ENCODE peak calls at places on chromosome 21, in eight cellular contexts. One of them, this sample, is unnamed. For H3K4me1, the result is how much of the 10 kb centered on the place peaks cover.

GRCh38 chr21:40852563-40852962 is 5.6 kb upstream of the DSCAM start:
- DNase-seq in ovary: no peak
- DNase-seq in OCI-LY7: no peak
- DNase-seq in IMR-90: no peak
- DNase-seq in CD8-positive, alpha-beta memory T cell: no peak
- DNase-seq in NT2/D1: no peak
- DNase-seq in Karpas-422: no peak
- DNase-seq in kidney: no peak
- DNase-seq in this sample: no peak

GRCh38 chr21:10521091-10521598 is at the start of gene TPTE:
- DNase-seq in ovary: no peak
- DNase-seq in kidney: no peak
- DNase-seq in OCI-LY7: no peak
- DNase-seq in NT2/D1: peak
- DNase-seq in IMR-90: no peak
- DNase-seq in CD8-positive, alpha-beta memory T cell: no peak
- DNase-seq in Karpas-422: no peak
- DNase-seq in this sample: peak

GRCh38 chr21:33587792-33588484 is 546 bp downstream of the DONSON start:
- DNase-seq in NT2/D1: peak
- DNase-seq in IMR-90: peak
- DNase-seq in Karpas-422: peak
- DNase-seq in OCI-LY7: peak
- DNase-seq in ovary: peak
- DNase-seq in kidney: peak
- DNase-seq in CD8-positive, alpha-beta memory T cell: no peak
- DNase-seq in this sample: peak

GRCh38 chr21:27422435-27422834 is 455.5 kb upstream of the ADAMTS5 start:
- DNase-seq in NT2/D1: no peak
- DNase-seq in CD8-positive, alpha-beta memory T cell: no peak
- DNase-seq in Karpas-422: no peak
- DNase-seq in IMR-90: peak
- DNase-seq in ovary: no peak
- DNase-seq in OCI-LY7: no peak
- DNase-seq in kidney: no peak
- DNase-seq in this sample: no peak

GRCh38 chr21:39004776-39005605 is 178.3 kb downstream of the PSMG1 start:
- DNase-seq in CD8-positive, alpha-beta memory T cell: no peak
- DNase-seq in NT2/D1: no peak
- DNase-seq in IMR-90: peak
- DNase-seq in kidney: peak
- DNase-seq in OCI-LY7: peak
- DNase-seq in Karpas-422: no peak
- DNase-seq in ovary: no peak
- DNase-seq in this sample: peak

GRCh38 chr21:39454949-39455668 is 3.3 kb downstream of the SH3BGR start:
- DNase-seq in kidney: no peak
- DNase-seq in OCI-LY7: no peak
- DNase-seq in ovary: no peak
- DNase-seq in NT2/D1: no peak
- DNase-seq in Karpas-422: no peak
- DNase-seq in IMR-90: no peak
- DNase-seq in CD8-positive, alpha-beta memory T cell: no peak
- DNase-seq in this sample: peak

GRCh38 chr21:46599251-46599572 is 5.7 kb downstream of the S100B start:
- DNase-seq in OCI-LY7: no peak
- DNase-seq in Karpas-422: no peak
- DNase-seq in CD8-positive, alpha-beta memory T cell: no peak
- DNase-seq in ovary: no peak
- DNase-seq in NT2/D1: no peak
- DNase-seq in IMR-90: peak
- DNase-seq in kidney: no peak
- DNase-seq in this sample: peak

GRCh38 chr21:33976082-33976979 is 60.7 kb upstream of the ATP5PO start:
- DNase-seq in Karpas-422: peak
- DNase-seq in ovary: no peak
- DNase-seq in NT2/D1: no peak
- DNase-seq in OCI-LY7: peak
- DNase-seq in CD8-positive, alpha-beta memory T cell: peak
- DNase-seq in kidney: no peak
- DNase-seq in IMR-90: peak
- DNase-seq in this sample: peak

GRCh38 chr21:31158789-31159581 is 120.7 kb upstream of the KRTAP19-8 start:
- DNase-seq in kidney: no peak
- DNase-seq in OCI-LY7: peak
- DNase-seq in IMR-90: peak
- DNase-seq in Karpas-422: no peak
- DNase-seq in NT2/D1: peak
- DNase-seq in ovary: no peak
- DNase-seq in CD8-positive, alpha-beta memory T cell: no peak
- DNase-seq in this sample: no peak

GRCh38 chr21:46474365-46474764 is 15.7 kb downstream of the DIP2A start:
- DNase-seq in OCI-LY7: no peak
- DNase-seq in ovary: no peak
- DNase-seq in NT2/D1: no peak
- DNase-seq in IMR-90: no peak
- DNase-seq in kidney: no peak
- DNase-seq in Karpas-422: no peak
- DNase-seq in CD8-positive, alpha-beta memory T cell: no peak
- DNase-seq in this sample: no peak

GRCh38 chr21:34899760-34900159 is 149.3 kb downstream of the RUNX1 start:
- DNase-seq in kidney: no peak
- DNase-seq in ovary: no peak
- DNase-seq in CD8-positive, alpha-beta memory T cell: no peak
- DNase-seq in Karpas-422: no peak
- DNase-seq in IMR-90: no peak
- DNase-seq in NT2/D1: no peak
- DNase-seq in OCI-LY7: no peak
- DNase-seq in this sample: no peak

GRCh38 chr21:44883250-44883649 is 9.8 kb upstream of the PTTG1IP start:
- DNase-seq in IMR-90: no peak
- DNase-seq in CD8-positive, alpha-beta memory T cell: no peak
- DNase-seq in OCI-LY7: no peak
- DNase-seq in Karpas-422: no peak
- DNase-seq in NT2/D1: no peak
- DNase-seq in kidney: peak
- DNase-seq in ovary: no peak
- DNase-seq in this sample: no peak

GRCh38 chr21:44647222-44647552 is 973 bp downstream of the KRTAP10-11 start:
- DNase-seq in IMR-90: no peak
- DNase-seq in ovary: no peak
- DNase-seq in OCI-LY7: no peak
- DNase-seq in CD8-positive, alpha-beta memory T cell: no peak
- DNase-seq in kidney: no peak
- DNase-seq in Karpas-422: no peak
- DNase-seq in NT2/D1: no peak
- DNase-seq in this sample: no peak

GRCh38 chr21:33971492-33972013 is 55.9 kb upstream of the ATP5PO start:
- DNase-seq in Karpas-422: no peak
- DNase-seq in NT2/D1: peak
- DNase-seq in IMR-90: peak
- DNase-seq in ovary: no peak
- DNase-seq in kidney: no peak
- DNase-seq in CD8-positive, alpha-beta memory T cell: no peak
- DNase-seq in OCI-LY7: no peak
- DNase-seq in this sample: no peak

GRCh38 chr21:45294509-45295291 is 7.0 kb upstream of the POFUT2 start:
- DNase-seq in ovary: peak
- DNase-seq in CD8-positive, alpha-beta memory T cell: no peak
- DNase-seq in Karpas-422: no peak
- DNase-seq in IMR-90: peak
- DNase-seq in NT2/D1: no peak
- DNase-seq in OCI-LY7: no peak
- DNase-seq in kidney: peak
- DNase-seq in this sample: peak

GRCh38 chr21:46323710-46324389 is at the start of the genes C21orf58 and PCNT:
- DNase-seq in Karpas-422: peak
- DNase-seq in NT2/D1: peak
- DNase-seq in OCI-LY7: peak
- DNase-seq in CD8-positive, alpha-beta memory T cell: peak
- DNase-seq in kidney: peak
- DNase-seq in ovary: peak
- DNase-seq in IMR-90: peak
- DNase-seq in this sample: peak

GRCh38 chr21:23401278-23401677 is 2206.0 kb downstream of the MRPL39 start:
- DNase-seq in IMR-90: no peak
- DNase-seq in Karpas-422: no peak
- DNase-seq in kidney: no peak
- DNase-seq in OCI-LY7: no peak
- DNase-seq in ovary: no peak
- DNase-seq in NT2/D1: peak
- DNase-seq in CD8-positive, alpha-beta memory T cell: no peak
- DNase-seq in this sample: no peak

GRCh38 chr21:40706806-40707205 is 140.2 kb downstream of the DSCAM start:
- DNase-seq in IMR-90: no peak
- DNase-seq in NT2/D1: no peak
- DNase-seq in CD8-positive, alpha-beta memory T cell: no peak
- DNase-seq in kidney: no peak
- DNase-seq in Karpas-422: no peak
- DNase-seq in ovary: no peak
- DNase-seq in OCI-LY7: no peak
- DNase-seq in this sample: no peak

DNA sequence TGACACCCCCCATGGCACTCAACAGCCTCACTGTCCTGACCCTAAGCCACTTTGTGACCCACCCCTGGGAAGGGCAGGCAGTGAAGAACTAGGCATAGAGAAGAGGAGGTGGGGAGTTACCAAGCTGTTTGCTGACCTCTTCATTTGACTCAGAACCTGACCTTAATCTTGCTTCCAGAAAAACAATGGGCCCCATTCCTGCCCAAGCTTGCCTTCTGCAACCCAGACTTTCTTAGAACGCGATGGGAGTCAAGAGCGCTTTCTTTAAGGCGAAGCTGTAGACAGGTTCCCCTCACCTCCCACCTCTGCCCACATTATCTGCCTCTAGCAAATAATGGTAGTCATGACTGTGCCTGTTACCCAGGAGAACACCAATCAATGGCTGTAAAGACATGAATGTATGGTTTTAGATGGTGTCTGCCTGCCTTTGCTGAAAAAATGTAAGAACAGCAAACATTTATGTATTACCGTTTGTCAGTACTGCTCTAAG is 8.2 kb upstream of the CBR3 start:
- DNase-seq in CD8-positive, alpha-beta memory T cell: no peak
- DNase-seq in NT2/D1: no peak
- DNase-seq in OCI-LY7: no peak
- DNase-seq in Karpas-422: no peak
- DNase-seq in ovary: no peak
- DNase-seq in kidney: no peak
- DNase-seq in IMR-90: no peak
- DNase-seq in this sample: no peak
- H3K4me1 ChIP-seq in CD8-positive, alpha-beta memory T cell: under half
- H3K4me1 ChIP-seq in NT2/D1: under half
- H3K4me1 ChIP-seq in OCI-LY7: under half
- H3K4me1 ChIP-seq in Karpas-422: under half
- H3K4me1 ChIP-seq in ovary: under half
- H3K4me1 ChIP-seq in kidney: under half
- H3K4me1 ChIP-seq in IMR-90: under half
- H3K4me1 ChIP-seq in this sample: under half

GRCh38 chr21:37065561-37066177 is 7.2 kb downstream of the PIGP start:
- DNase-seq in Karpas-422: no peak
- DNase-seq in IMR-90: no peak
- DNase-seq in OCI-LY7: no peak
- DNase-seq in ovary: no peak
- DNase-seq in CD8-positive, alpha-beta memory T cell: no peak
- DNase-seq in NT2/D1: no peak
- DNase-seq in kidney: peak
- DNase-seq in this sample: no peak

GRCh38 chr21:37062592-37062933 is 10.3 kb downstream of the PIGP start:
- DNase-seq in IMR-90: no peak
- DNase-seq in NT2/D1: no peak
- DNase-seq in Karpas-422: no peak
- DNase-seq in OCI-LY7: no peak
- DNase-seq in ovary: no peak
- DNase-seq in CD8-positive, alpha-beta memory T cell: no peak
- DNase-seq in kidney: no peak
- DNase-seq in this sample: no peak

GRCh38 chr21:37063433-37063832 is 9.4 kb downstream of the PIGP start:
- DNase-seq in OCI-LY7: no peak
- DNase-seq in IMR-90: no peak
- DNase-seq in Karpas-422: no peak
- DNase-seq in kidney: no peak
- DNase-seq in CD8-positive, alpha-beta memory T cell: no peak
- DNase-seq in ovary: no peak
- DNase-seq in NT2/D1: no peak
- DNase-seq in this sample: no peak

GRCh38 chr21:37061926-37062591 is 10.8 kb downstream of the PIGP start:
- DNase-seq in Karpas-422: peak
- DNase-seq in IMR-90: no peak
- DNase-seq in kidney: no peak
- DNase-seq in NT2/D1: no peak
- DNase-seq in ovary: no peak
- DNase-seq in OCI-LY7: peak
- DNase-seq in CD8-positive, alpha-beta memory T cell: no peak
- DNase-seq in this sample: no peak

GRCh38 chr21:37064841-37065240 is 8.0 kb downstream of the PIGP start:
- DNase-seq in CD8-positive, alpha-beta memory T cell: no peak
- DNase-seq in ovary: no peak
- DNase-seq in kidney: no peak
- DNase-seq in NT2/D1: no peak
- DNase-seq in IMR-90: peak
- DNase-seq in OCI-LY7: no peak
- DNase-seq in Karpas-422: no peak
- DNase-seq in this sample: no peak
- H3K4me1 ChIP-seq in CD8-positive, alpha-beta memory T cell: under half
- H3K4me1 ChIP-seq in ovary: under half
- H3K4me1 ChIP-seq in kidney: under half
- H3K4me1 ChIP-seq in NT2/D1: under half
- H3K4me1 ChIP-seq in IMR-90: under half
- H3K4me1 ChIP-seq in OCI-LY7: under half
- H3K4me1 ChIP-seq in Karpas-422: half or more
- H3K4me1 ChIP-seq in this sample: under half

DNA sequence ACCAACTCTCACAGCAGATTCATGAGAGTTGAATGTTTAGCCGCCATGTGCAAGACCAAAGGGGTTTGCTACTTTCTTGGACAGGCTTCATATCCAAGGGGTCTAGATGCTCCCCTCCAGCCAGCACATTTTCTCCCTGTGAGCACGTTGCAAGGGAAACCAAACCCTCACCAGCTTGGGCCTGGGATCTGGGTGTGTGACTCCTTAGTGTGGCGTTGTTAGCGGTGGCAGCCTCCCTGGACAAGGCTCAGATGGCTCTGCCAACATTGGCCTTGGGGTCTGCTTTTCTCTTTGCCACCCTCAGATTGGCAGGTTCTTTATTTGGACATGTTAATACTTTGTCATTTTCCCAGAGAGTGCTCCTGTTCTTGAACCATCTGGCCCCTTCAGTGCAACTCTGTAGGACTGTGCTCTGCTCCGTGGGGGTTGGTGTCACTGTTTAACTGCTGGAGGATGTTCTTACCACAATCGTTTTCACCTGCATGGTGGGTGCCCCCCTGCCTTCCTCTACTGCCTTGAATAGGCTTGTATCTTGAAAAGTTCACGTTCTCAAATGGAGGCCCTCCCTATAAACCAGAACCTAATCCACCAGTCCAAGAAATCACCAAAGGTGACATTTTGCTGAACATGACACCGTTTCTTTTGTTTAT is 13.4 kb downstream of the ABCG1 start:
- DNase-seq in Karpas-422: no peak
- DNase-seq in IMR-90: no peak
- DNase-seq in NT2/D1: no peak
- DNase-seq in ovary: no peak
- DNase-seq in CD8-positive, alpha-beta memory T cell: no peak
- DNase-seq in kidney: peak
- DNase-seq in OCI-LY7: peak
- DNase-seq in this sample: no peak
- H3K4me1 ChIP-seq in Karpas-422: under half
- H3K4me1 ChIP-seq in IMR-90: under half
- H3K4me1 ChIP-seq in NT2/D1: under half
- H3K4me1 ChIP-seq in ovary: under half
- H3K4me1 ChIP-seq in CD8-positive, alpha-beta memory T cell: half or more
- H3K4me1 ChIP-seq in kidney: under half
- H3K4me1 ChIP-seq in OCI-LY7: half or more
- H3K4me1 ChIP-seq in this sample: under half

GRCh38 chr21:14922980-14923379 is 141.8 kb downstream of the NRIP1 start:
- DNase-seq in CD8-positive, alpha-beta memory T cell: no peak
- DNase-seq in IMR-90: no peak
- DNase-seq in Karpas-422: no peak
- DNase-seq in ovary: no peak
- DNase-seq in NT2/D1: no peak
- DNase-seq in OCI-LY7: no peak
- DNase-seq in kidney: no peak
- DNase-seq in this sample: no peak
- H3K4me1 ChIP-seq in CD8-positive, alpha-beta memory T cell: under half
- H3K4me1 ChIP-seq in IMR-90: under half
- H3K4me1 ChIP-seq in Karpas-422: under half
- H3K4me1 ChIP-seq in ovary: under half
- H3K4me1 ChIP-seq in NT2/D1: under half
- H3K4me1 ChIP-seq in OCI-LY7: under half
- H3K4me1 ChIP-seq in kidney: under half
- H3K4me1 ChIP-seq in this sample: under half